ENCODE peak calls at places on chromosomes 12 and 14, in nine cellular contexts. J is MCF 10A; M is stimulated activated CD4-positive, alpha-beta T cell treated with anti-CD3 and anti-CD28 coated beads, TNF-alpha, amount 100 ng/mL, for 24 hours; B is H54; S is right atrium auricular region; R is kidney epithelial cell; V is cardiac muscle cell; Y is A172; Q is AG10803. U is an unnamed sample.

GRCh38 chr12:195951-196350 is 18.0 kb downstream of the SLC6A12 start:
- DNase-seq in Q (no peak), M (no peak), R (no peak), B (no peak), V (no peak), J (no peak), S (no peak), Y (no peak), U (no peak)

GRCh38 chr14:24398298-24398942 is 383 bp upstream of the NYNRIN start:
- DNase-seq in M (no peak), V (peak), Q (no peak), R (no peak), B (no peak), J (no peak), Y (no peak), S (no peak), U (no peak)

GRCh38 chr14:98946995-98947394 is 325.0 kb downstream of the BCL11B start:
- DNase-seq in S (peak), Y (no peak), Q (peak), J (no peak), V (peak), R (no peak), M (no peak), B (no peak), U (peak)

GRCh38 chr12:55728932-55729591 is at the start of gene CD63:
- DNase-seq in R (no peak), Y (peak), M (peak), B (peak), S (peak), Q (peak), J (peak), V (peak), U (peak)

GRCh38 chr14:69288001-69288771 is 28.2 kb downstream of the GALNT16 start:
- DNase-seq in V (peak), M (no peak), R (no peak), B (no peak), Q (peak), S (peak), Y (peak), J (peak), U (no peak)

GRCh38 chr12:27434673-27435565 is 11.6 kb upstream of the SMCO2 start:
- DNase-seq in Q (no peak), M (no peak), V (no peak), S (no peak), R (no peak), Y (peak), J (peak), B (no peak), U (no peak)

GRCh38 chr14:21631084-21631483 is 3.7 kb downstream of the OR10G2 start:
- DNase-seq in Y (no peak), J (no peak), Q (no peak), M (no peak), S (no peak), V (no peak), B (no peak), R (peak), U (no peak)

GRCh38 chr14:24280797-24281460 is 9.5 kb upstream of the RABGGTA start:
- DNase-seq in Q (no peak), J (no peak), Y (no peak), R (no peak), S (no peak), V (no peak), B (no peak), M (no peak), U (no peak)

GRCh38 chr14:88729159-88729558 is 63.6 kb downstream of the EML5 start:
- DNase-seq in M (no peak), B (peak), J (peak), Q (no peak), Y (no peak), V (no peak), R (no peak), S (no peak), U (no peak)

GRCh38 chr14:82689948-82690347 is 1156.3 kb upstream of the SEL1L start:
- DNase-seq in M (no peak), J (no peak), Q (no peak), S (no peak), Y (no peak), V (no peak), R (no peak), B (no peak), U (no peak)

GRCh38 chr14:33610121-33610520 is 340.8 kb downstream of the EGLN3 start:
- DNase-seq in M (no peak), R (no peak), B (no peak), Y (no peak), J (no peak), Q (no peak), V (no peak), S (no peak), U (no peak)

GRCh38 chr12:1936406-1937320 is 18.2 kb upstream of the CACNA2D4 start:
- DNase-seq in V (no peak), R (peak), Q (peak), J (peak), B (peak), S (peak), M (no peak), Y (peak), U (peak)

GRCh38 chr14:68979722-68980552 is 835 bp upstream of the ACTN1 start:
- DNase-seq in M (no peak), S (no peak), Y (no peak), V (peak), R (no peak), B (peak), Q (peak), J (peak), U (peak)

GRCh38 chr12:130049666-130050065 is 112.6 kb upstream of the FZD10 start:
- DNase-seq in R (no peak), J (no peak), Q (no peak), V (no peak), S (no peak), B (no peak), Y (no peak), M (no peak), U (no peak)